ENCODE peak calls at places on chromosomes 4 and X, in four cellular contexts. J is bronchial epithelial cell, R is left ventricle myocardium inferior, O is body of pancreas. U is an unnamed sample.

GRCh38 chr4:151114986-151115385 is 15.6 kb downstream of the RPS3A start:
- DNase-seq in R (no peak), O (no peak), J (peak), U (no peak)

GRCh38 chrX:111283446-111283845 is 13.2 kb upstream of the CAPN6 start:
- DNase-seq in R (no peak), O (no peak), J (peak), U (no peak)

GRCh38 chrX:154698630-154699248 is 45.4 kb upstream of the CTAG2 start:
- DNase-seq in O (no peak), R (no peak), J (no peak), U (no peak)

GRCh38 chrX:115344885-115345653 is 55.6 kb downstream of the LUZP4 start:
- DNase-seq in R (peak), J (peak), O (peak), U (peak)

GRCh38 chr4:173763374-173763773 is 233.3 kb upstream of the HAND2 start:
- DNase-seq in O (no peak), J (no peak), R (no peak), U (no peak)

GRCh38 chr4:113327513-113327912 is 278.1 kb downstream of the ANK2 start:
- DNase-seq in R (no peak), J (no peak), O (no peak), U (no peak)

GRCh38 chr4:175087156-175087555 is 169.0 kb downstream of the ADAM29 start:
- DNase-seq in R (no peak), O (no peak), J (peak), U (no peak)

GRCh38 chrX:139077303-139078131 is 366.0 kb upstream of the FGF13 start:
- DNase-seq in J (peak), O (no peak), R (no peak), U (no peak)

U was measured in aorta.